ENCODE peak calls at places on chromosomes 7 and 10, in ten cellular contexts. One of them, this sample, is unnamed.

GRCh38 chr7:116780966-116781365 is 81.4 kb upstream of the CAPZA2 start:
- DNase-seq in CD8-positive, alpha-beta T cell: no peak
- DNase-seq in lower lobe of right lung: peak
- DNase-seq in midbrain: no peak
- DNase-seq in right lobe of liver: no peak
- DNase-seq in fibroblast of the conjunctiva: no peak
- DNase-seq in tibial artery: no peak
- DNase-seq in NCI-H1930: no peak
- DNase-seq in EL: no peak
- DNase-seq in Calu3: peak
- DNase-seq in this sample: no peak

GRCh38 chr7:128406147-128406985 is 3.4 kb downstream of the IMPDH1 start:
- DNase-seq in CD8-positive, alpha-beta T cell: no peak
- DNase-seq in tibial artery: no peak
- DNase-seq in Calu3: no peak
- DNase-seq in EL: no peak
- DNase-seq in lower lobe of right lung: no peak
- DNase-seq in midbrain: no peak
- DNase-seq in fibroblast of the conjunctiva: no peak
- DNase-seq in right lobe of liver: no peak
- DNase-seq in NCI-H1930: no peak
- DNase-seq in this sample: no peak

GRCh38 chr7:40199076-40199802 is 64.4 kb downstream of the SUGCT start:
- DNase-seq in lower lobe of right lung: no peak
- DNase-seq in NCI-H1930: no peak
- DNase-seq in fibroblast of the conjunctiva: peak
- DNase-seq in tibial artery: no peak
- DNase-seq in midbrain: peak
- DNase-seq in right lobe of liver: no peak
- DNase-seq in CD8-positive, alpha-beta T cell: no peak
- DNase-seq in Calu3: no peak
- DNase-seq in EL: peak
- DNase-seq in this sample: no peak

GRCh38 chr7:37714606-37715005 is 31.0 kb downstream of the GPR141 start:
- DNase-seq in NCI-H1930: no peak
- DNase-seq in tibial artery: no peak
- DNase-seq in right lobe of liver: no peak
- DNase-seq in EL: no peak
- DNase-seq in lower lobe of right lung: no peak
- DNase-seq in CD8-positive, alpha-beta T cell: no peak
- DNase-seq in fibroblast of the conjunctiva: no peak
- DNase-seq in midbrain: no peak
- DNase-seq in Calu3: no peak
- DNase-seq in this sample: no peak

GRCh38 chr10:93422121-93422520 is 60.0 kb downstream of the MYOF start:
- DNase-seq in EL: no peak
- DNase-seq in CD8-positive, alpha-beta T cell: no peak
- DNase-seq in tibial artery: no peak
- DNase-seq in lower lobe of right lung: no peak
- DNase-seq in Calu3: no peak
- DNase-seq in midbrain: no peak
- DNase-seq in fibroblast of the conjunctiva: no peak
- DNase-seq in NCI-H1930: no peak
- DNase-seq in right lobe of liver: no peak
- DNase-seq in this sample: no peak

GRCh38 chr7:123864966-123865365 is 20.0 kb downstream of the HYAL4 start:
- DNase-seq in NCI-H1930: no peak
- DNase-seq in CD8-positive, alpha-beta T cell: no peak
- DNase-seq in Calu3: no peak
- DNase-seq in EL: peak
- DNase-seq in tibial artery: no peak
- DNase-seq in midbrain: no peak
- DNase-seq in lower lobe of right lung: no peak
- DNase-seq in fibroblast of the conjunctiva: no peak
- DNase-seq in right lobe of liver: no peak
- DNase-seq in this sample: no peak

GRCh38 chr7:87213801-87214200 is 5.7 kb downstream of the TMEM243 start:
- DNase-seq in lower lobe of right lung: no peak
- DNase-seq in fibroblast of the conjunctiva: no peak
- DNase-seq in EL: peak
- DNase-seq in Calu3: no peak
- DNase-seq in right lobe of liver: no peak
- DNase-seq in midbrain: no peak
- DNase-seq in NCI-H1930: no peak
- DNase-seq in tibial artery: no peak
- DNase-seq in CD8-positive, alpha-beta T cell: no peak
- DNase-seq in this sample: no peak

GRCh38 chr10:11934262-11934661 is 108.3 kb downstream of the UPF2 start:
- DNase-seq in Calu3: no peak
- DNase-seq in lower lobe of right lung: no peak
- DNase-seq in right lobe of liver: no peak
- DNase-seq in NCI-H1930: no peak
- DNase-seq in fibroblast of the conjunctiva: no peak
- DNase-seq in CD8-positive, alpha-beta T cell: no peak
- DNase-seq in tibial artery: no peak
- DNase-seq in EL: no peak
- DNase-seq in midbrain: no peak
- DNase-seq in this sample: no peak

GRCh38 chr7:122100021-122100420 is 44.0 kb downstream of the AASS start:
- DNase-seq in Calu3: no peak
- DNase-seq in midbrain: no peak
- DNase-seq in EL: no peak
- DNase-seq in right lobe of liver: no peak
- DNase-seq in CD8-positive, alpha-beta T cell: no peak
- DNase-seq in tibial artery: no peak
- DNase-seq in NCI-H1930: no peak
- DNase-seq in fibroblast of the conjunctiva: no peak
- DNase-seq in lower lobe of right lung: no peak
- DNase-seq in this sample: no peak

GRCh38 chr7:148306759-148307158 is 283.8 kb upstream of the C7orf33 start:
- DNase-seq in midbrain: no peak
- DNase-seq in fibroblast of the conjunctiva: no peak
- DNase-seq in EL: no peak
- DNase-seq in NCI-H1930: no peak
- DNase-seq in right lobe of liver: no peak
- DNase-seq in Calu3: no peak
- DNase-seq in CD8-positive, alpha-beta T cell: no peak
- DNase-seq in lower lobe of right lung: no peak
- DNase-seq in tibial artery: no peak
- DNase-seq in this sample: no peak

GRCh38 chr7:4115442-4115841 is 566.7 kb upstream of the FOXK1 start:
- DNase-seq in midbrain: no peak
- DNase-seq in fibroblast of the conjunctiva: no peak
- DNase-seq in Calu3: no peak
- DNase-seq in CD8-positive, alpha-beta T cell: no peak
- DNase-seq in tibial artery: no peak
- DNase-seq in right lobe of liver: no peak
- DNase-seq in lower lobe of right lung: no peak
- DNase-seq in NCI-H1930: no peak
- DNase-seq in EL: no peak
- DNase-seq in this sample: no peak

GRCh38 chr10:131963811-131964210 is 17.9 kb downstream of the BNIP3 start:
- DNase-seq in NCI-H1930: no peak
- DNase-seq in tibial artery: no peak
- DNase-seq in CD8-positive, alpha-beta T cell: no peak
- DNase-seq in Calu3: no peak
- DNase-seq in lower lobe of right lung: no peak
- DNase-seq in fibroblast of the conjunctiva: no peak
- DNase-seq in EL: no peak
- DNase-seq in right lobe of liver: no peak
- DNase-seq in midbrain: no peak
- DNase-seq in this sample: no peak

GRCh38 chr7:39894904-39895303 is 55.2 kb upstream of the CDK13 start:
- DNase-seq in Calu3: no peak
- DNase-seq in NCI-H1930: no peak
- DNase-seq in right lobe of liver: no peak
- DNase-seq in tibial artery: no peak
- DNase-seq in fibroblast of the conjunctiva: no peak
- DNase-seq in CD8-positive, alpha-beta T cell: no peak
- DNase-seq in lower lobe of right lung: no peak
- DNase-seq in EL: no peak
- DNase-seq in midbrain: no peak
- DNase-seq in this sample: no peak

GRCh38 chr10:75095631-75096030 is 15.8 kb upstream of the SAMD8 start:
- DNase-seq in CD8-positive, alpha-beta T cell: no peak
- DNase-seq in fibroblast of the conjunctiva: no peak
- DNase-seq in NCI-H1930: no peak
- DNase-seq in Calu3: no peak
- DNase-seq in right lobe of liver: no peak
- DNase-seq in lower lobe of right lung: no peak
- DNase-seq in EL: no peak
- DNase-seq in tibial artery: no peak
- DNase-seq in midbrain: no peak
- DNase-seq in this sample: no peak

GRCh38 chr10:110387983-110388681 is 83.4 kb upstream of the SMNDC1 start:
- DNase-seq in CD8-positive, alpha-beta T cell: no peak
- DNase-seq in Calu3: no peak
- DNase-seq in NCI-H1930: no peak
- DNase-seq in tibial artery: no peak
- DNase-seq in right lobe of liver: no peak
- DNase-seq in midbrain: no peak
- DNase-seq in lower lobe of right lung: no peak
- DNase-seq in EL: peak
- DNase-seq in fibroblast of the conjunctiva: no peak
- DNase-seq in this sample: no peak

GRCh38 chr10:110268442-110268841 is 36.3 kb downstream of the SMNDC1 start:
- DNase-seq in lower lobe of right lung: no peak
- DNase-seq in tibial artery: no peak
- DNase-seq in CD8-positive, alpha-beta T cell: no peak
- DNase-seq in Calu3: no peak
- DNase-seq in fibroblast of the conjunctiva: no peak
- DNase-seq in NCI-H1930: no peak
- DNase-seq in midbrain: peak
- DNase-seq in EL: no peak
- DNase-seq in right lobe of liver: no peak
- DNase-seq in this sample: no peak

GRCh38 chr7:105448181-105448580 is 59.5 kb upstream of the SRPK2 start:
- DNase-seq in midbrain: no peak
- DNase-seq in NCI-H1930: no peak
- DNase-seq in CD8-positive, alpha-beta T cell: no peak
- DNase-seq in Calu3: no peak
- DNase-seq in lower lobe of right lung: no peak
- DNase-seq in right lobe of liver: no peak
- DNase-seq in fibroblast of the conjunctiva: no peak
- DNase-seq in EL: no peak
- DNase-seq in tibial artery: no peak
- DNase-seq in this sample: no peak

GRCh38 chr10:132292972-132293415 is 14.8 kb downstream of the STK32C start:
- DNase-seq in EL: no peak
- DNase-seq in lower lobe of right lung: peak
- DNase-seq in right lobe of liver: no peak
- DNase-seq in tibial artery: peak
- DNase-seq in NCI-H1930: no peak
- DNase-seq in CD8-positive, alpha-beta T cell: no peak
- DNase-seq in fibroblast of the conjunctiva: no peak
- DNase-seq in Calu3: no peak
- DNase-seq in midbrain: peak
- DNase-seq in this sample: no peak

GRCh38 chr10:128599030-128599429 is 472.8 kb upstream of the MKI67 start:
- DNase-seq in right lobe of liver: no peak
- DNase-seq in fibroblast of the conjunctiva: no peak
- DNase-seq in lower lobe of right lung: no peak
- DNase-seq in midbrain: no peak
- DNase-seq in CD8-positive, alpha-beta T cell: no peak
- DNase-seq in EL: no peak
- DNase-seq in tibial artery: no peak
- DNase-seq in Calu3: no peak
- DNase-seq in NCI-H1930: no peak
- DNase-seq in this sample: no peak

GRCh38 chr10:85622425-85622824 is 744.2 kb downstream of the GRID1 start:
- DNase-seq in tibial artery: no peak
- DNase-seq in fibroblast of the conjunctiva: no peak
- DNase-seq in lower lobe of right lung: no peak
- DNase-seq in right lobe of liver: no peak
- DNase-seq in CD8-positive, alpha-beta T cell: no peak
- DNase-seq in midbrain: no peak
- DNase-seq in Calu3: no peak
- DNase-seq in NCI-H1930: no peak
- DNase-seq in EL: no peak
- DNase-seq in this sample: no peak

GRCh38 chr10:93081834-93082233 is 8.1 kb downstream of the CYP26A1 start:
- DNase-seq in NCI-H1930: no peak
- DNase-seq in lower lobe of right lung: no peak
- DNase-seq in Calu3: no peak
- DNase-seq in right lobe of liver: no peak
- DNase-seq in CD8-positive, alpha-beta T cell: no peak
- DNase-seq in fibroblast of the conjunctiva: no peak
- DNase-seq in EL: no peak
- DNase-seq in tibial artery: no peak
- DNase-seq in midbrain: no peak
- DNase-seq in this sample: no peak

GRCh38 chr10:10758306-10758705 is 259.4 kb upstream of the CELF2 start:
- DNase-seq in Calu3: no peak
- DNase-seq in right lobe of liver: no peak
- DNase-seq in EL: no peak
- DNase-seq in fibroblast of the conjunctiva: no peak
- DNase-seq in tibial artery: no peak
- DNase-seq in NCI-H1930: no peak
- DNase-seq in lower lobe of right lung: no peak
- DNase-seq in midbrain: no peak
- DNase-seq in CD8-positive, alpha-beta T cell: no peak
- DNase-seq in this sample: no peak

GRCh38 chr10:53579773-53580172 is 807.2 kb upstream of the MBL2 start:
- DNase-seq in EL: no peak
- DNase-seq in CD8-positive, alpha-beta T cell: no peak
- DNase-seq in midbrain: no peak
- DNase-seq in Calu3: no peak
- DNase-seq in fibroblast of the conjunctiva: no peak
- DNase-seq in tibial artery: no peak
- DNase-seq in lower lobe of right lung: no peak
- DNase-seq in NCI-H1930: no peak
- DNase-seq in right lobe of liver: no peak
- DNase-seq in this sample: no peak

GRCh38 chr10:82319558-82319957 is 444.6 kb downstream of the NRG3 start:
- DNase-seq in lower lobe of right lung: no peak
- DNase-seq in midbrain: no peak
- DNase-seq in right lobe of liver: no peak
- DNase-seq in EL: no peak
- DNase-seq in Calu3: no peak
- DNase-seq in CD8-positive, alpha-beta T cell: no peak
- DNase-seq in fibroblast of the conjunctiva: no peak
- DNase-seq in NCI-H1930: no peak
- DNase-seq in tibial artery: no peak
- DNase-seq in this sample: no peak

GRCh38 chr7:51369746-51370145 is 53.1 kb upstream of the COBL start:
- DNase-seq in Calu3: peak
- DNase-seq in right lobe of liver: no peak
- DNase-seq in midbrain: no peak
- DNase-seq in tibial artery: no peak
- DNase-seq in NCI-H1930: peak
- DNase-seq in fibroblast of the conjunctiva: no peak
- DNase-seq in lower lobe of right lung: no peak
- DNase-seq in EL: no peak
- DNase-seq in CD8-positive, alpha-beta T cell: no peak
- DNase-seq in this sample: no peak

GRCh38 chr10:6207658-6208057 is 4.9 kb downstream of the PFKFB3 start:
- DNase-seq in EL: no peak
- DNase-seq in tibial artery: no peak
- DNase-seq in fibroblast of the conjunctiva: no peak
- DNase-seq in NCI-H1930: no peak
- DNase-seq in lower lobe of right lung: no peak
- DNase-seq in CD8-positive, alpha-beta T cell: no peak
- DNase-seq in Calu3: no peak
- DNase-seq in midbrain: no peak
- DNase-seq in right lobe of liver: no peak
- DNase-seq in this sample: no peak

GRCh38 chr7:85041599-85042216 is 145.1 kb downstream of the SEMA3D start:
- DNase-seq in tibial artery: peak
- DNase-seq in EL: peak
- DNase-seq in Calu3: peak
- DNase-seq in NCI-H1930: peak
- DNase-seq in midbrain: peak
- DNase-seq in right lobe of liver: peak
- DNase-seq in fibroblast of the conjunctiva: peak
- DNase-seq in CD8-positive, alpha-beta T cell: no peak
- DNase-seq in lower lobe of right lung: peak
- DNase-seq in this sample: peak

GRCh38 chr10:78025685-78026364 is 3.5 kb downstream of the POLR3A start:
- DNase-seq in EL: peak
- DNase-seq in Calu3: no peak
- DNase-seq in lower lobe of right lung: no peak
- DNase-seq in midbrain: no peak
- DNase-seq in right lobe of liver: no peak
- DNase-seq in tibial artery: no peak
- DNase-seq in NCI-H1930: no peak
- DNase-seq in CD8-positive, alpha-beta T cell: no peak
- DNase-seq in fibroblast of the conjunctiva: no peak
- DNase-seq in this sample: no peak

This sample was measured in NCI-H187.